ENCODE peak calls at places on chromosomes 12 and 14, in four cellular contexts. G, H, V and B are unnamed samples.

GRCh38 chr12:26870491-26871419 is 37.8 kb upstream of the ITPR2 start:
- DNase-seq in H (peak), G (peak), V (no peak), B (no peak)

GRCh38 chr12:68056300-68056699 is 67.1 kb downstream of the IFNG-AS1 start:
- DNase-seq in G (no peak), V (no peak), H (no peak), B (no peak)

GRCh38 chr14:100589760-100590469 is 2.7 kb upstream of the BEGAIN start:
- DNase-seq in V (no peak), G (no peak), H (peak), B (no peak)

GRCh38 chr14:50766338-50766886 is 64.5 kb downstream of the NIN start:
- DNase-seq in G (no peak), H (no peak), V (no peak), B (no peak)

GRCh38 chr14:81206115-81206514 is 14.6 kb downstream of the GTF2A1 start:
- DNase-seq in H (no peak), G (no peak), V (no peak), B (no peak)

GRCh38 chr14:101551729-101552595 is 9.3 kb upstream of the DIO3 start:
- DNase-seq in H (no peak), G (no peak), V (no peak), B (no peak)

GRCh38 chr14:38211258-38211735 is 3.6 kb downstream of the SSTR1 start:
- DNase-seq in V (no peak), H (no peak), G (no peak), B (peak)

GRCh38 chr12:41459815-41460214 is 271.7 kb downstream of the PDZRN4 start:
- DNase-seq in H (no peak), G (no peak), V (no peak), B (no peak)

GRCh38 chr12:85765443-85765842 is 70.8 kb downstream of the RASSF9 start:
- DNase-seq in V (no peak), G (no peak), H (no peak), B (no peak)

GRCh38 chr12:115380509-115381120 is 696.6 kb upstream of the TBX3 start:
- DNase-seq in H (no peak), V (no peak), G (no peak), B (no peak)

DNA sequence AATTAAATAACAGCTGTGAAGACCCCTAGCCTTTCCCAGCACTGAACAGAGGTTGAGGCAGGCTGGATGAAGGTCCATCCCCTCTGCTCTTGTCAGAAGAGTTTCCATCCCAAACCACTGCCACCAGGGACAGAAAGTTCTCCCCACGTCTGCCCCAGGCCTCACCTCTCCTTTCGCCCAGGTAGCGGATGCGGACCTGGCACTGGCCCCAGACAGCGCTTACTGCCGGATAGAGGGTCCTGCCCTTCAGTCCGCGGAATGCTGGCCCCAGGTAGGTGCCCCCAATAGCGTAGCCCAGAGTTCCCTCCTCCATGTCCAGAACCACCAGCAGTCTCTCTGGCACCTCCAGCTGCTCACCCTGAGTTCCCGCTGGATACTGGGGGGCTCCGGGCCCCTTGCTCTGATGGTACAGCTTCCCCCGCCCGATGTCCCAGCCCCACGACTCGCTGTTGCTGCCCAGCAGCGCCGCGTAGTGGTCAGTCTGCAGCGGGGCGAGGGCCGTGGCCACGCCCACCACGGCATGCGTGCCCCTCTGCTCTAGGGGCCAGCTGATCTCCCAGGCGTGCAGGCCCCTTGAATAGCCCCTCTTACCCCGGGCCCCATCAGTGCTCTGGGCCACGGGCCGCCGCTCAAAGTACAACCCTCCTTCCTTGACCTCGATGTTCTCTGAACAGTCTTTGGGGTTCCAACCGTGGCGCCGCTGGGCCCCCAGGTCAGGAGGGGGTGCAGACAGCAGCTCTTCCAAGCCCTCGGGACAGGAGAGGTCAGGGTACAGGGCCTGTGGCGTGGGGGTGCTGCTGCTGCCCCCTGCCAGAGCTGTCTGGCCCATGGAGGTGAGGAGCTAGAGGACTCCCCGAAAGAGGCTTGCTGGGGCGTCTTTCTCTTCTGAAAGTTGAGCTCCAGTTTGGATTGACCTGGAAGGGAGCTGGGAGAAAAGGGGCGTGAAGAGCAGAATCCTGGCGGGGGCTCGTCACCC is 742 bp downstream of the SPSB2 start:
- DNase-seq in H (peak), V (peak), G (peak), B (peak)
- TF ChIP-seq USF1 in H (peak), V (no peak), G (no peak), B (peak)

DNA sequence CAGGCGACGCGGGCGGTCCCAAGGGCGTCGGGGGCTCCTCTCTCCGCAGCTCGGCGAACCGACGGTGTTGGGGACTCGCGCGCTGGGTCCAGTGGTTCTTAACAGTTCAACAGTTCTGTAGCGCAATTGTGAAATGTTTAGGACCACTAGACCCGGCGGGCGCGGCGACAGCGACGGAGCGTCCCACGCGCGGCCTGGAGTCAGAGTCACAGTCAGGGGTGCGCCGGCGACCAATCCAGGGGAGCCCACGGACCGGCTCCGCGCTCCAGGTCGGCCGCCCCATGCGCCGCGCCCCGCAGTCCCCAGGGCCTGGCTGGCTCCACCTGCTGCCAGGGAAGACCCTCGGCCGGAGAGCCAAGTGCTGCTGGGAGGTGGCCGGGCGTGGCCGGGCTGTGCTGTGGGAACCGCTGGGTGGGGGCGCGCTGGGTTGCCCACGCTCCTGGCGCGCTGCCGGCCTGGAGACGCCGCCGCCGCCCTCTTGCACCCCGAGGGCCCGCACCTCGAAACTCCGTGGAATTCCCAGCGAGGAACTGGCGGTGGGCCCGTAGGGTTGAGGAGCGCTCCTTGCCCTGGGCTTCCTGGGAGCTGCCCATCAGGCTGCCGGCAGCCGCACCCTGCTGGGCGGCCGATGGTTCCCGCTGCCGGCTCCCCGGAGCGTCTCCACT is 20.9 kb upstream of the KIF26A start:
- DNase-seq in G (no peak), H (peak), V (no peak), B (peak)
- TF ChIP-seq USF1 in G (no peak), H (no peak), V (no peak), B (no peak)

GRCh38 chr12:43307126-43307525 is 244.9 kb downstream of the ADAMTS20 start:
- DNase-seq in V (no peak), G (no peak), H (no peak), B (no peak)

GRCh38 chr12:43308776-43309175 is 243.2 kb downstream of the ADAMTS20 start:
- DNase-seq in H (no peak), G (no peak), V (no peak), B (no peak)

GRCh38 chr12:43305065-43305464 is 246.9 kb downstream of the ADAMTS20 start:
- DNase-seq in H (no peak), V (no peak), G (no peak), B (no peak)

GRCh38 chr12:43309845-43310405 is 242.1 kb downstream of the ADAMTS20 start:
- DNase-seq in G (no peak), H (no peak), V (no peak), B (no peak)

GRCh38 chr12:43306066-43306465 is 245.9 kb downstream of the ADAMTS20 start:
- DNase-seq in G (no peak), H (no peak), V (no peak), B (no peak)
- TF ChIP-seq USF1 in G (no peak), H (no peak), V (no peak), B (no peak)

GRCh38 chr14:68890173-68890931 is 88.8 kb downstream of the ACTN1 start:
- DNase-seq in H (no peak), G (no peak), V (no peak), B (no peak)
- TF ChIP-seq USF1 in H (no peak), G (no peak), V (no peak), B (no peak)

DNA sequence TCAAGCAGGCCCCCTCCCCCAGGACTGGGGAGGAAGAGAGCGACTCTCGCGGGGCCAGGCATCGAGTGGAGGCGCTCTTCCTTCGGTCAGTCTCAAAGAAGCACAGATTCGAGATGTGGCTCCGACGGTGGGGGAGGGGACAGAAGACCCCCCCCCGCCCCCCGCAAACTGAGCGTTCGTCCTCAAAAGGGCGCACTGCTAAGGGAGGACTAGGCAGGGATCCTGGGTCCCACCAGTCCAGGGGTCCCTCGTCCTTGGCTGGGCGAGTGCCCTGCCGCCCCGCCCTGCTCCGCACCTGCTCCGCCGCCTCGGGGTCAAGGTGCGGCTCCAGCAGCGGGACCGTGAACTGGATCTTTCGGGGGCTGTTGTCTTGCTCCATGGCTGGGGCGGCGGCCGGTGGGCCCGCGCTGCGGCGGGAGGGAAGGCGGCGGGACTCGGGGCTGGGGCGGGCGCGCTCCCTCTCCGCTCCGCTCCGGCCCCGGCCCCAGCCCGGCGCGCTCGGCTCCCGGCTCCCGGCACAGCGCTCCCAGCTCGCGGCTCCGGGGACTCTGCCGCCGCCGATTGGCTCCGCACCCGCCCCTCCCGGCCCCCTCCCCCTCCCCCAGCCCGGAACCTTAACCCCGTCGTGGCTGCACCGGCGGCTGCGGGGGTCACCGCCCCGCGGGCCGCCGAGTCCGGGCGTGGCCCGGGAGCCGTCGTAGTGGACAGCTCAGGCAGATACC is at the start of gene PPP1R1A:
- DNase-seq in V (peak), H (peak), G (no peak), B (peak)
- TF ChIP-seq USF1 in V (no peak), H (no peak), G (no peak), B (no peak)